ENCODE peak calls at places on chromosomes 1 and 21, in six cellular contexts. One of them, this sample, is unnamed.

GRCh38 chr1:76881726-76882125 is 14.4 kb downstream of the ST6GALNAC5 start:
- DNase-seq in activated CD8-positive, alpha-beta T cell treated with anti-CD3 and anti-CD28 coated beads, Interleukin-2, amount 10 ng/mL, durations not matched to agents 7 days and 5 days: no peak
- DNase-seq in COR-L47: no peak
- DNase-seq in activated CD4-positive, alpha-beta T cell treated with anti-CD3 and anti-CD28 coated beads for 36 hours: no peak
- DNase-seq in left kidney: no peak
- DNase-seq in GM20000: no peak
- DNase-seq in this sample: no peak

GRCh38 chr1:48757363-48757762 is 19.3 kb downstream of the BEND5 start:
- DNase-seq in activated CD8-positive, alpha-beta T cell treated with anti-CD3 and anti-CD28 coated beads, Interleukin-2, amount 10 ng/mL, durations not matched to agents 7 days and 5 days: no peak
- DNase-seq in COR-L47: no peak
- DNase-seq in left kidney: no peak
- DNase-seq in activated CD4-positive, alpha-beta T cell treated with anti-CD3 and anti-CD28 coated beads for 36 hours: no peak
- DNase-seq in GM20000: no peak
- DNase-seq in this sample: no peak

GRCh38 chr1:64403331-64403730 is 66.6 kb upstream of the CACHD1 start:
- DNase-seq in left kidney: no peak
- DNase-seq in GM20000: no peak
- DNase-seq in COR-L47: no peak
- DNase-seq in activated CD4-positive, alpha-beta T cell treated with anti-CD3 and anti-CD28 coated beads for 36 hours: no peak
- DNase-seq in activated CD8-positive, alpha-beta T cell treated with anti-CD3 and anti-CD28 coated beads, Interleukin-2, amount 10 ng/mL, durations not matched to agents 7 days and 5 days: no peak
- DNase-seq in this sample: no peak

GRCh38 chr1:32925360-32926142 is 24.4 kb upstream of the TMEM54 start:
- DNase-seq in activated CD8-positive, alpha-beta T cell treated with anti-CD3 and anti-CD28 coated beads, Interleukin-2, amount 10 ng/mL, durations not matched to agents 7 days and 5 days: peak
- DNase-seq in GM20000: no peak
- DNase-seq in activated CD4-positive, alpha-beta T cell treated with anti-CD3 and anti-CD28 coated beads for 36 hours: peak
- DNase-seq in COR-L47: no peak
- DNase-seq in left kidney: peak
- DNase-seq in this sample: peak

GRCh38 chr1:17046043-17046657 is 7.7 kb downstream of the SDHB start:
- DNase-seq in COR-L47: peak
- DNase-seq in left kidney: peak
- DNase-seq in activated CD8-positive, alpha-beta T cell treated with anti-CD3 and anti-CD28 coated beads, Interleukin-2, amount 10 ng/mL, durations not matched to agents 7 days and 5 days: no peak
- DNase-seq in GM20000: peak
- DNase-seq in activated CD4-positive, alpha-beta T cell treated with anti-CD3 and anti-CD28 coated beads for 36 hours: no peak
- DNase-seq in this sample: peak

GRCh38 chr1:172484252-172484651 is 40.4 kb upstream of the PIGC start:
- DNase-seq in left kidney: no peak
- DNase-seq in GM20000: no peak
- DNase-seq in activated CD8-positive, alpha-beta T cell treated with anti-CD3 and anti-CD28 coated beads, Interleukin-2, amount 10 ng/mL, durations not matched to agents 7 days and 5 days: no peak
- DNase-seq in activated CD4-positive, alpha-beta T cell treated with anti-CD3 and anti-CD28 coated beads for 36 hours: no peak
- DNase-seq in COR-L47: no peak
- DNase-seq in this sample: no peak

GRCh38 chr1:205538211-205538840 is 33.9 kb downstream of the CDK18 start:
- DNase-seq in GM20000: no peak
- DNase-seq in activated CD4-positive, alpha-beta T cell treated with anti-CD3 and anti-CD28 coated beads for 36 hours: no peak
- DNase-seq in left kidney: no peak
- DNase-seq in activated CD8-positive, alpha-beta T cell treated with anti-CD3 and anti-CD28 coated beads, Interleukin-2, amount 10 ng/mL, durations not matched to agents 7 days and 5 days: no peak
- DNase-seq in COR-L47: no peak
- DNase-seq in this sample: no peak

GRCh38 chr21:40020651-40021050 is 153.4 kb downstream of the PCP4 start:
- DNase-seq in GM20000: no peak
- DNase-seq in activated CD4-positive, alpha-beta T cell treated with anti-CD3 and anti-CD28 coated beads for 36 hours: no peak
- DNase-seq in activated CD8-positive, alpha-beta T cell treated with anti-CD3 and anti-CD28 coated beads, Interleukin-2, amount 10 ng/mL, durations not matched to agents 7 days and 5 days: no peak
- DNase-seq in COR-L47: no peak
- DNase-seq in left kidney: no peak
- DNase-seq in this sample: no peak

GRCh38 chr1:204591473-204592090 is 75.4 kb downstream of the MDM4 start:
- DNase-seq in activated CD4-positive, alpha-beta T cell treated with anti-CD3 and anti-CD28 coated beads for 36 hours: no peak
- DNase-seq in COR-L47: no peak
- DNase-seq in activated CD8-positive, alpha-beta T cell treated with anti-CD3 and anti-CD28 coated beads, Interleukin-2, amount 10 ng/mL, durations not matched to agents 7 days and 5 days: no peak
- DNase-seq in left kidney: no peak
- DNase-seq in GM20000: no peak
- DNase-seq in this sample: no peak

GRCh38 chr1:24111264-24111997 is 504 bp downstream of the MYOM3 start:
- DNase-seq in COR-L47: no peak
- DNase-seq in activated CD8-positive, alpha-beta T cell treated with anti-CD3 and anti-CD28 coated beads, Interleukin-2, amount 10 ng/mL, durations not matched to agents 7 days and 5 days: no peak
- DNase-seq in left kidney: no peak
- DNase-seq in activated CD4-positive, alpha-beta T cell treated with anti-CD3 and anti-CD28 coated beads for 36 hours: no peak
- DNase-seq in GM20000: no peak
- DNase-seq in this sample: no peak

GRCh38 chr21:38228115-38228514 is 28.7 kb upstream of the KCNJ15 start:
- DNase-seq in GM20000: no peak
- DNase-seq in left kidney: no peak
- DNase-seq in activated CD4-positive, alpha-beta T cell treated with anti-CD3 and anti-CD28 coated beads for 36 hours: no peak
- DNase-seq in COR-L47: no peak
- DNase-seq in activated CD8-positive, alpha-beta T cell treated with anti-CD3 and anti-CD28 coated beads, Interleukin-2, amount 10 ng/mL, durations not matched to agents 7 days and 5 days: no peak
- DNase-seq in this sample: no peak

GRCh38 chr1:8472668-8473067 is 154.8 kb downstream of the SLC45A1 start:
- DNase-seq in activated CD4-positive, alpha-beta T cell treated with anti-CD3 and anti-CD28 coated beads for 36 hours: peak
- DNase-seq in COR-L47: no peak
- DNase-seq in GM20000: peak
- DNase-seq in activated CD8-positive, alpha-beta T cell treated with anti-CD3 and anti-CD28 coated beads, Interleukin-2, amount 10 ng/mL, durations not matched to agents 7 days and 5 days: peak
- DNase-seq in left kidney: peak
- DNase-seq in this sample: no peak

This sample was measured in NCI-H82.